ENCODE peak calls at places on chromosomes 7 and 10, in six cellular contexts. A is BJ, B is Calu3, H is RWPE1, R is cardiac muscle cell, N is H9. K is an unnamed sample.

GRCh38 chr10:67519434-67519833 is 176.6 kb downstream of the CTNNA3 start:
- DNase-seq in A (no peak), B (no peak), H (no peak), R (no peak), N (no peak), K (no peak)

GRCh38 chr10:87619705-87620104 is 40.0 kb upstream of the PAPSS2 start:
- DNase-seq in A (no peak), B (no peak), H (no peak), R (no peak), N (no peak), K (no peak)

GRCh38 chr10:78838141-78838540 is 230.6 kb upstream of the ZMIZ1 start:
- DNase-seq in A (no peak), B (no peak), H (no peak), R (no peak), N (no peak), K (no peak)

GRCh38 chr10:127715782-127716378 is 21.1 kb upstream of the FOXI2 start:
- DNase-seq in A (no peak), B (no peak), H (peak), R (peak), N (no peak), K (no peak)

GRCh38 chr10:69421611-69422308 is 5.0 kb upstream of the TACR2 start:
- DNase-seq in A (no peak), B (no peak), H (no peak), R (peak), N (no peak), K (no peak)

GRCh38 chr7:93117852-93118530 is at the start of gene SAMD9:
- DNase-seq in A (peak), B (peak), H (peak), R (peak), N (no peak), K (no peak)

GRCh38 chr7:93997868-93998267 is 6.3 kb downstream of the BET1 start:
- DNase-seq in A (no peak), B (no peak), H (no peak), R (no peak), N (no peak), K (no peak)

GRCh38 chr10:4683838-4684237 is 142.2 kb upstream of the AKR1E2 start:
- DNase-seq in A (no peak), B (no peak), H (no peak), R (no peak), N (no peak), K (no peak)

GRCh38 chr10:129883029-129883428 is 81.0 kb downstream of the EBF3 start:
- DNase-seq in A (no peak), B (no peak), H (no peak), R (no peak), N (no peak), K (no peak)

GRCh38 chr7:149422065-149422913 is 38.6 kb downstream of the ZNF777 start:
- DNase-seq in A (no peak), B (peak), H (peak), R (peak), N (peak), K (no peak)

GRCh38 chr7:70726951-70727378 is 405.0 kb upstream of the GALNT17 start:
- DNase-seq in A (no peak), B (no peak), H (no peak), R (no peak), N (no peak), K (no peak)

GRCh38 chr7:45171946-45172345 is 14.4 kb downstream of the RAMP3 start:
- DNase-seq in A (no peak), B (no peak), H (no peak), R (no peak), N (no peak), K (no peak)

GRCh38 chr10:98033515-98033914 is 3.1 kb upstream of the CRTAC1 start:
- DNase-seq in A (no peak), B (no peak), H (no peak), R (no peak), N (no peak), K (no peak)

GRCh38 chr10:65769828-65770227 is 1156.0 kb upstream of the LRRTM3 start:
- DNase-seq in A (no peak), B (no peak), H (no peak), R (no peak), N (no peak), K (no peak)

GRCh38 chr10:23897864-23898263 is 311.1 kb upstream of the KIAA1217 start:
- DNase-seq in A (no peak), B (no peak), H (no peak), R (no peak), N (no peak), K (no peak)

DNA sequence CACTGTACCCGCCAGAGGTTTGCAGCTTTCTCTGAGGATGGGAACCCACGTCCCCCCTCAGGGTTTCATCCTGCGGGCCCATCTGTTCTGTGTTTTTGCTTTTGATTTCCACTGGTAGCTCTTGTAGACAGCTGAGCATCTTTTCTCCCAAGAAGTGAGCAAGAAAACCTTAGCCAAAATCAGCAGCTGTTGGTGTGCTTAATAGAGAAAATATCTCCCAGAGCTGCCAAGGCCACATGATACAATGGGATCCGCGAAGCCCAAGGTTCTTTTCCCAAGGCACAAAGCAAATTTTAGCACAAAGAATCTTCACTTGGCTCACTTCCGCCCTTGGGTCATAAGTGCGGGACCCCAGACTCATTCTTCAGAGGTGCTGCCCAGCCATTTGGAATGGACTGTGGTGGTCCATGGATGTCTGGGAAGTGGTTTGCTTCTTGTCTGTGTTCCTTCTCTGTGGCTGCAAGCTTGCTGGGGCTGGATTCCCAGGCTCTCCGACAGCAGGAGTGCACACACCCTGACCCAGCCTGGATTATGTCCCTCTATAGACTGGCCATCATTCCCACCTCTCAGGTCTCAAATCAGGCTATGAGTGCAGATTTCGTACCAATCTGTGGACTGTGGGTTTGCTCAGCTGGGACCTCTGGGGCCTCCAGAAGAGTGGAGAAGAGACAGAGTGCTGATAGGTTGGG is 93.0 kb upstream of the TMEM72 start:
- DNase-seq in A (no peak), B (no peak), H (no peak), R (no peak), N (no peak), K (no peak)
- TF ChIP-seq CTCF in A (no peak), B (no peak), H (no peak), R (no peak), N (no peak), K (no peak)

GRCh38 chr10:89465196-89465595 is 50.8 kb downstream of the IFIT5 start:
- DNase-seq in A (no peak), B (no peak), H (no peak), R (no peak), N (no peak), K (no peak)

GRCh38 chr10:89469517-89469916 is 55.1 kb downstream of the IFIT5 start:
- DNase-seq in A (no peak), B (no peak), H (no peak), R (no peak), N (no peak), K (no peak)

GRCh38 chr10:89463846-89464537 is 49.6 kb downstream of the IFIT5 start:
- DNase-seq in A (no peak), B (no peak), H (no peak), R (no peak), N (no peak), K (no peak)

GRCh38 chr10:89468625-89469024 is 54.3 kb downstream of the IFIT5 start:
- DNase-seq in A (no peak), B (peak), H (no peak), R (no peak), N (no peak), K (no peak)

GRCh38 chr10:89466599-89467035 is 52.2 kb downstream of the IFIT5 start:
- DNase-seq in A (no peak), B (peak), H (peak), R (peak), N (no peak), K (no peak)
- TF ChIP-seq CTCF in A (peak), B (no peak), H (peak), R (peak), N (peak), K (peak)

DNA sequence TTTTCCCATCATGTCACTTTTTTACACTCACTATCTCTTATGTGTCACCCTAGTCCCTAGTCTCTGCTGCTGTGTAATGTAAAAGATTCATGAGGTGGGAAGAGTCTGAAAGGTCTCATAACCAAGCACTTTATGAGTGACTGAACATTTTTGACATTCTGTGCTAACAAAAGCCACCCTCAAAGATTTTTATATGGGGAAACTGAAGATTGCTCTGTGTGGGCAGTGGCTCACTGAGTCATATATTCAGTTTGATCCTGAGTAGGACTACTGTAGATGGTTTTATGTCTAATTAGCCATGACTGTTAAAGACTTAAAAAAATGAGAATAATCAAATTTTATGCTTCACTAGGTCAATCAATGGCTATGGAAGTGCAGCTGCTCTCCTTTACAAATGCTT is 900.4 kb upstream of the SORCS1 start:
- DNase-seq in A (no peak), B (no peak), H (no peak), R (no peak), N (no peak), K (no peak)
- TF ChIP-seq CTCF in A (no peak), B (no peak), H (no peak), R (no peak), N (no peak), K (no peak)

DNA sequence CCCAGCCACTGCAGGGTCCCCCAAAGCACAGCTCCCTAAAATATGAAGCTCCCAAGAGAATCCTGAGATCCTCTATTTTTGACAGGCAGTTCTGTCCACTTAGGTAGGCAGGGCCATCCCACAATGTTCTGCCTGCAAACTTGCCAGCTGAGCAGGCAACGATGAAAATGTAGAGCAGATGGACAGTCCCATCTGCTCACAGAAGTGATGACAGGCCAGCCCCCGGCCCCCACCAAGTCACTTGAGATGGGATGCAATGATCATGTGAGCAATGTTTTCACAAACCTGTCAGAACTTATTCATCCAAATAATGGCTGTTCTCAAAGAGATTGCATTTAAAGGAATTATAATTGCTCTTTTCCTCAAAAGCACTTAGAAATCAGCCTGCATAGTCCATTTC is 301.4 kb downstream of the FGFR2 start:
- DNase-seq in A (no peak), B (no peak), H (no peak), R (no peak), N (no peak), K (no peak)
- TF ChIP-seq CTCF in A (no peak), B (no peak), H (no peak), R (no peak), N (no peak), K (no peak)

GRCh38 chr7:122885583-122886356 is 490 bp downstream of the CADPS2 start:
- DNase-seq in A (no peak), B (peak), H (peak), R (peak), N (peak), K (no peak)
- TF ChIP-seq CTCF in A (no peak), B (no peak), H (no peak), R (no peak), N (no peak), K (no peak)